ENCODE peak calls at places on chromosome 16, in nine cellular contexts. Q, K, R, Y, A, Z, M, C and E are unnamed samples.

GRCh38 chr16:26856791-26857190 is 209.9 kb upstream of the C16orf82 start:
- DNase-seq in K (no peak), R (no peak), Z (no peak), Q (no peak), C (no peak), Y (no peak), M (no peak), A (no peak), E (no peak)

GRCh38 chr16:23920899-23921298 is 85.1 kb downstream of the PRKCB start:
- DNase-seq in R (no peak), Z (no peak), C (no peak), M (no peak), K (no peak), A (no peak), Q (no peak), Y (no peak), E (no peak)

GRCh38 chr16:12434567-12434966 is 369.1 kb downstream of the CPPED1 start:
- DNase-seq in K (no peak), Y (no peak), C (no peak), R (no peak), A (no peak), Z (no peak), M (no peak), Q (no peak), E (no peak)

GRCh38 chr16:88685156-88686061 is 898 bp downstream of the SNAI3 start:
- DNase-seq in Z (peak; percentile 79), Q (peak; percentile 76), C (no peak), M (peak; percentile 37), Y (peak; percentile 59), R (peak; percentile 84), A (peak; percentile 42), K (no peak), E (peak; percentile 37)

GRCh38 chr16:19005561-19006445 is 22.1 kb downstream of the TMC7 start:
- DNase-seq in K (no peak), C (peak; percentile 70), A (no peak), Y (peak; percentile 10), Z (no peak), Q (peak; percentile 40), R (peak; percentile 44), M (no peak), E (no peak)

GRCh38 chr16:15770512-15770911 is 86.3 kb downstream of the MYH11 start:
- DNase-seq in Q (peak; percentile 69), C (no peak), K (no peak), Y (peak; percentile 54), Z (no peak), M (no peak), R (no peak), A (no peak), E (no peak)

GRCh38 chr16:19844945-19845641 is 39.6 kb downstream of the GPRC5B start:
- DNase-seq in A (peak; percentile 98), Q (peak; percentile 89), K (no peak), Z (no peak), C (no peak), R (peak; percentile 50), Y (peak; percentile 81), M (no peak), E (peak; percentile 49)

GRCh38 chr16:79139799-79140198 is 460.7 kb downstream of the MAF start:
- DNase-seq in Y (no peak), Q (no peak), C (no peak), Z (no peak), M (no peak), A (no peak), K (no peak), R (no peak), E (no peak)

GRCh38 chr16:17567455-17567854 is 96.7 kb upstream of the XYLT1 start:
- DNase-seq in C (no peak), Z (no peak), A (peak; percentile 18), Q (no peak), K (no peak), M (no peak), Y (peak; percentile 47), R (no peak), E (no peak)

GRCh38 chr16:54268766-54269165 is 17.8 kb downstream of the IRX3 start:
- DNase-seq in K (no peak), A (no peak), Z (no peak), C (no peak), Q (no peak), M (no peak), Y (no peak), R (no peak), E (no peak)

GRCh38 chr16:7746971-7747370 is 414.3 kb downstream of the RBFOX1 start:
- DNase-seq in R (no peak), A (no peak), M (no peak), K (no peak), Y (no peak), Z (no peak), C (no peak), Q (no peak), E (no peak)

GRCh38 chr16:21263640-21264211 is 14.4 kb downstream of the CRYM start:
- DNase-seq in C (no peak), Y (peak; percentile 9), A (no peak), M (no peak), R (peak; percentile 30), Q (peak; percentile 77), K (peak; percentile 38), Z (no peak), E (peak; percentile 84)

GRCh38 chr16:58419241-58420012 is 27.2 kb downstream of the GINS3 start:
- DNase-seq in Y (no peak), A (no peak), K (no peak), M (no peak), Q (no peak), R (no peak), Z (peak; percentile 98), C (no peak), E (no peak)

GRCh38 chr16:14193316-14193871 is 122.3 kb downstream of the MRTFB start:
- DNase-seq in C (no peak), Y (no peak), Z (no peak), R (no peak), A (no peak), K (peak; percentile 68), M (no peak), Q (no peak), E (peak; percentile 37)